ENCODE peak calls at places on chromosome 6, in ten cellular contexts. One of them, this sample, is unnamed.

GRCh38 chr6:56851541-56852248 is 103.2 kb upstream of the BEND6 start:
- DNase-seq in stimulated activated CD4-positive, alpha-beta T cell treated with anti-CD3 and anti-CD28 coated beads, Interleukin-1b, Interleukin-23, amount 100 ng/mL, for 24 hours: no peak
- DNase-seq in omental fat pad: no peak
- DNase-seq in GM23248: peak
- DNase-seq in ovary: peak
- DNase-seq in brain microvascular endothelial cell: peak
- DNase-seq in effector CD4-positive, alpha-beta T cell: no peak
- DNase-seq in EL: peak
- DNase-seq in choroid plexus epithelial cell: peak
- DNase-seq in WTC11: peak
- DNase-seq in this sample: no peak

GRCh38 chr6:168075787-168076202 is 3.2 kb downstream of the FRMD1 start:
- DNase-seq in stimulated activated CD4-positive, alpha-beta T cell treated with anti-CD3 and anti-CD28 coated beads, Interleukin-1b, Interleukin-23, amount 100 ng/mL, for 24 hours: no peak
- DNase-seq in omental fat pad: no peak
- DNase-seq in GM23248: no peak
- DNase-seq in ovary: no peak
- DNase-seq in brain microvascular endothelial cell: no peak
- DNase-seq in effector CD4-positive, alpha-beta T cell: no peak
- DNase-seq in EL: no peak
- DNase-seq in choroid plexus epithelial cell: no peak
- DNase-seq in WTC11: no peak
- DNase-seq in this sample: no peak

GRCh38 chr6:29986199-29986598 is 43.9 kb downstream of the HLA-A start:
- DNase-seq in stimulated activated CD4-positive, alpha-beta T cell treated with anti-CD3 and anti-CD28 coated beads, Interleukin-1b, Interleukin-23, amount 100 ng/mL, for 24 hours: no peak
- DNase-seq in omental fat pad: no peak
- DNase-seq in GM23248: no peak
- DNase-seq in ovary: no peak
- DNase-seq in brain microvascular endothelial cell: no peak
- DNase-seq in effector CD4-positive, alpha-beta T cell: no peak
- DNase-seq in EL: no peak
- DNase-seq in choroid plexus epithelial cell: no peak
- DNase-seq in WTC11: no peak
- DNase-seq in this sample: no peak

GRCh38 chr6:42788671-42789070 is 6.8 kb downstream of the BICRAL start:
- DNase-seq in stimulated activated CD4-positive, alpha-beta T cell treated with anti-CD3 and anti-CD28 coated beads, Interleukin-1b, Interleukin-23, amount 100 ng/mL, for 24 hours: no peak
- DNase-seq in omental fat pad: no peak
- DNase-seq in GM23248: no peak
- DNase-seq in ovary: no peak
- DNase-seq in brain microvascular endothelial cell: no peak
- DNase-seq in effector CD4-positive, alpha-beta T cell: no peak
- DNase-seq in EL: no peak
- DNase-seq in choroid plexus epithelial cell: no peak
- DNase-seq in WTC11: no peak
- DNase-seq in this sample: no peak

GRCh38 chr6:113361014-113361645 is 496.0 kb upstream of the MARCKS start:
- DNase-seq in stimulated activated CD4-positive, alpha-beta T cell treated with anti-CD3 and anti-CD28 coated beads, Interleukin-1b, Interleukin-23, amount 100 ng/mL, for 24 hours: no peak
- DNase-seq in omental fat pad: no peak
- DNase-seq in GM23248: peak
- DNase-seq in ovary: no peak
- DNase-seq in brain microvascular endothelial cell: peak
- DNase-seq in effector CD4-positive, alpha-beta T cell: no peak
- DNase-seq in EL: peak
- DNase-seq in choroid plexus epithelial cell: peak
- DNase-seq in WTC11: no peak
- DNase-seq in this sample: peak

GRCh38 chr6:109360281-109360680 is 22.0 kb downstream of the CD164 start:
- DNase-seq in stimulated activated CD4-positive, alpha-beta T cell treated with anti-CD3 and anti-CD28 coated beads, Interleukin-1b, Interleukin-23, amount 100 ng/mL, for 24 hours: no peak
- DNase-seq in omental fat pad: no peak
- DNase-seq in GM23248: no peak
- DNase-seq in ovary: no peak
- DNase-seq in brain microvascular endothelial cell: no peak
- DNase-seq in effector CD4-positive, alpha-beta T cell: no peak
- DNase-seq in EL: no peak
- DNase-seq in choroid plexus epithelial cell: no peak
- DNase-seq in WTC11: no peak
- DNase-seq in this sample: no peak

GRCh38 chr6:9482030-9482731 is 932.7 kb downstream of the TFAP2A start:
- DNase-seq in stimulated activated CD4-positive, alpha-beta T cell treated with anti-CD3 and anti-CD28 coated beads, Interleukin-1b, Interleukin-23, amount 100 ng/mL, for 24 hours: no peak
- DNase-seq in omental fat pad: no peak
- DNase-seq in GM23248: peak
- DNase-seq in ovary: no peak
- DNase-seq in brain microvascular endothelial cell: peak
- DNase-seq in effector CD4-positive, alpha-beta T cell: no peak
- DNase-seq in EL: peak
- DNase-seq in choroid plexus epithelial cell: peak
- DNase-seq in WTC11: no peak
- DNase-seq in this sample: peak

GRCh38 chr6:135905604-135906300 is 54.3 kb downstream of the PDE7B start:
- DNase-seq in stimulated activated CD4-positive, alpha-beta T cell treated with anti-CD3 and anti-CD28 coated beads, Interleukin-1b, Interleukin-23, amount 100 ng/mL, for 24 hours: no peak
- DNase-seq in omental fat pad: no peak
- DNase-seq in GM23248: no peak
- DNase-seq in ovary: no peak
- DNase-seq in brain microvascular endothelial cell: no peak
- DNase-seq in effector CD4-positive, alpha-beta T cell: no peak
- DNase-seq in EL: no peak
- DNase-seq in choroid plexus epithelial cell: no peak
- DNase-seq in WTC11: no peak
- DNase-seq in this sample: no peak

GRCh38 chr6:7129360-7129759 is 21.6 kb downstream of the RREB1 start:
- DNase-seq in stimulated activated CD4-positive, alpha-beta T cell treated with anti-CD3 and anti-CD28 coated beads, Interleukin-1b, Interleukin-23, amount 100 ng/mL, for 24 hours: no peak
- DNase-seq in omental fat pad: no peak
- DNase-seq in GM23248: no peak
- DNase-seq in ovary: no peak
- DNase-seq in brain microvascular endothelial cell: no peak
- DNase-seq in effector CD4-positive, alpha-beta T cell: no peak
- DNase-seq in EL: no peak
- DNase-seq in choroid plexus epithelial cell: no peak
- DNase-seq in WTC11: no peak
- DNase-seq in this sample: no peak

GRCh38 chr6:132259070-132259469 is 142.2 kb downstream of the MOXD1 start:
- DNase-seq in stimulated activated CD4-positive, alpha-beta T cell treated with anti-CD3 and anti-CD28 coated beads, Interleukin-1b, Interleukin-23, amount 100 ng/mL, for 24 hours: no peak
- DNase-seq in omental fat pad: no peak
- DNase-seq in GM23248: peak
- DNase-seq in ovary: no peak
- DNase-seq in brain microvascular endothelial cell: peak
- DNase-seq in effector CD4-positive, alpha-beta T cell: no peak
- DNase-seq in EL: peak
- DNase-seq in choroid plexus epithelial cell: peak
- DNase-seq in WTC11: no peak
- DNase-seq in this sample: no peak

GRCh38 chr6:143196525-143197225 is 136.0 kb downstream of the AIG1 start:
- DNase-seq in stimulated activated CD4-positive, alpha-beta T cell treated with anti-CD3 and anti-CD28 coated beads, Interleukin-1b, Interleukin-23, amount 100 ng/mL, for 24 hours: no peak
- DNase-seq in omental fat pad: no peak
- DNase-seq in GM23248: peak
- DNase-seq in ovary: no peak
- DNase-seq in brain microvascular endothelial cell: peak
- DNase-seq in effector CD4-positive, alpha-beta T cell: no peak
- DNase-seq in EL: peak
- DNase-seq in choroid plexus epithelial cell: no peak
- DNase-seq in WTC11: no peak
- DNase-seq in this sample: no peak

GRCh38 chr6:35776364-35777215 is at the start of gene CLPSL2:
- DNase-seq in stimulated activated CD4-positive, alpha-beta T cell treated with anti-CD3 and anti-CD28 coated beads, Interleukin-1b, Interleukin-23, amount 100 ng/mL, for 24 hours: no peak
- DNase-seq in omental fat pad: no peak
- DNase-seq in GM23248: peak
- DNase-seq in ovary: no peak
- DNase-seq in brain microvascular endothelial cell: no peak
- DNase-seq in effector CD4-positive, alpha-beta T cell: no peak
- DNase-seq in EL: peak
- DNase-seq in choroid plexus epithelial cell: no peak
- DNase-seq in WTC11: peak
- DNase-seq in this sample: no peak

GRCh38 chr6:37130704-37131103 is 39.2 kb upstream of the PIM1 start:
- DNase-seq in stimulated activated CD4-positive, alpha-beta T cell treated with anti-CD3 and anti-CD28 coated beads, Interleukin-1b, Interleukin-23, amount 100 ng/mL, for 24 hours: no peak
- DNase-seq in omental fat pad: peak
- DNase-seq in GM23248: peak
- DNase-seq in ovary: no peak
- DNase-seq in brain microvascular endothelial cell: peak
- DNase-seq in effector CD4-positive, alpha-beta T cell: no peak
- DNase-seq in EL: peak
- DNase-seq in choroid plexus epithelial cell: no peak
- DNase-seq in WTC11: no peak
- DNase-seq in this sample: no peak

GRCh38 chr6:20208687-20209378 is 3.4 kb downstream of the MBOAT1 start:
- DNase-seq in stimulated activated CD4-positive, alpha-beta T cell treated with anti-CD3 and anti-CD28 coated beads, Interleukin-1b, Interleukin-23, amount 100 ng/mL, for 24 hours: no peak
- DNase-seq in omental fat pad: no peak
- DNase-seq in GM23248: no peak
- DNase-seq in ovary: no peak
- DNase-seq in brain microvascular endothelial cell: no peak
- DNase-seq in effector CD4-positive, alpha-beta T cell: no peak
- DNase-seq in EL: no peak
- DNase-seq in choroid plexus epithelial cell: peak
- DNase-seq in WTC11: no peak
- DNase-seq in this sample: no peak

GRCh38 chr6:148758492-148758891 is 11.7 kb downstream of the UST start:
- DNase-seq in stimulated activated CD4-positive, alpha-beta T cell treated with anti-CD3 and anti-CD28 coated beads, Interleukin-1b, Interleukin-23, amount 100 ng/mL, for 24 hours: no peak
- DNase-seq in omental fat pad: no peak
- DNase-seq in GM23248: no peak
- DNase-seq in ovary: no peak
- DNase-seq in brain microvascular endothelial cell: no peak
- DNase-seq in effector CD4-positive, alpha-beta T cell: no peak
- DNase-seq in EL: no peak
- DNase-seq in choroid plexus epithelial cell: no peak
- DNase-seq in WTC11: no peak
- DNase-seq in this sample: peak

GRCh38 chr6:21610376-21610775 is 16.8 kb downstream of the SOX4 start:
- DNase-seq in stimulated activated CD4-positive, alpha-beta T cell treated with anti-CD3 and anti-CD28 coated beads, Interleukin-1b, Interleukin-23, amount 100 ng/mL, for 24 hours: no peak
- DNase-seq in omental fat pad: no peak
- DNase-seq in GM23248: no peak
- DNase-seq in ovary: no peak
- DNase-seq in brain microvascular endothelial cell: no peak
- DNase-seq in effector CD4-positive, alpha-beta T cell: no peak
- DNase-seq in EL: no peak
- DNase-seq in choroid plexus epithelial cell: no peak
- DNase-seq in WTC11: no peak
- DNase-seq in this sample: no peak

GRCh38 chr6:54988576-54988975 is 142.0 kb downstream of the FAM83B start:
- DNase-seq in stimulated activated CD4-positive, alpha-beta T cell treated with anti-CD3 and anti-CD28 coated beads, Interleukin-1b, Interleukin-23, amount 100 ng/mL, for 24 hours: no peak
- DNase-seq in omental fat pad: no peak
- DNase-seq in GM23248: no peak
- DNase-seq in ovary: no peak
- DNase-seq in brain microvascular endothelial cell: no peak
- DNase-seq in effector CD4-positive, alpha-beta T cell: no peak
- DNase-seq in EL: peak
- DNase-seq in choroid plexus epithelial cell: peak
- DNase-seq in WTC11: no peak
- DNase-seq in this sample: no peak

GRCh38 chr6:129340983-129341382 is 369.0 kb downstream of the ARHGAP18 start:
- DNase-seq in stimulated activated CD4-positive, alpha-beta T cell treated with anti-CD3 and anti-CD28 coated beads, Interleukin-1b, Interleukin-23, amount 100 ng/mL, for 24 hours: no peak
- DNase-seq in omental fat pad: no peak
- DNase-seq in GM23248: peak
- DNase-seq in ovary: no peak
- DNase-seq in brain microvascular endothelial cell: peak
- DNase-seq in effector CD4-positive, alpha-beta T cell: no peak
- DNase-seq in EL: peak
- DNase-seq in choroid plexus epithelial cell: peak
- DNase-seq in WTC11: no peak
- DNase-seq in this sample: no peak

GRCh38 chr6:118639054-118639964 is 12.1 kb downstream of the CEP85L start:
- DNase-seq in stimulated activated CD4-positive, alpha-beta T cell treated with anti-CD3 and anti-CD28 coated beads, Interleukin-1b, Interleukin-23, amount 100 ng/mL, for 24 hours: no peak
- DNase-seq in omental fat pad: no peak
- DNase-seq in GM23248: no peak
- DNase-seq in ovary: no peak
- DNase-seq in brain microvascular endothelial cell: no peak
- DNase-seq in effector CD4-positive, alpha-beta T cell: no peak
- DNase-seq in EL: no peak
- DNase-seq in choroid plexus epithelial cell: no peak
- DNase-seq in WTC11: no peak
- DNase-seq in this sample: no peak

GRCh38 chr6:129901910-129902309 is 40.8 kb upstream of the TMEM244 start:
- DNase-seq in stimulated activated CD4-positive, alpha-beta T cell treated with anti-CD3 and anti-CD28 coated beads, Interleukin-1b, Interleukin-23, amount 100 ng/mL, for 24 hours: no peak
- DNase-seq in omental fat pad: no peak
- DNase-seq in GM23248: peak
- DNase-seq in ovary: no peak
- DNase-seq in brain microvascular endothelial cell: peak
- DNase-seq in effector CD4-positive, alpha-beta T cell: no peak
- DNase-seq in EL: no peak
- DNase-seq in choroid plexus epithelial cell: peak
- DNase-seq in WTC11: no peak
- DNase-seq in this sample: no peak

GRCh38 chr6:135251964-135252429 is 70.9 kb downstream of the MYB start:
- DNase-seq in stimulated activated CD4-positive, alpha-beta T cell treated with anti-CD3 and anti-CD28 coated beads, Interleukin-1b, Interleukin-23, amount 100 ng/mL, for 24 hours: no peak
- DNase-seq in omental fat pad: no peak
- DNase-seq in GM23248: peak
- DNase-seq in ovary: no peak
- DNase-seq in brain microvascular endothelial cell: peak
- DNase-seq in effector CD4-positive, alpha-beta T cell: no peak
- DNase-seq in EL: peak
- DNase-seq in choroid plexus epithelial cell: peak
- DNase-seq in WTC11: no peak
- DNase-seq in this sample: no peak

GRCh38 chr6:18210707-18211106 is 53.6 kb downstream of the DEK start:
- DNase-seq in stimulated activated CD4-positive, alpha-beta T cell treated with anti-CD3 and anti-CD28 coated beads, Interleukin-1b, Interleukin-23, amount 100 ng/mL, for 24 hours: no peak
- DNase-seq in omental fat pad: no peak
- DNase-seq in GM23248: no peak
- DNase-seq in ovary: no peak
- DNase-seq in brain microvascular endothelial cell: no peak
- DNase-seq in effector CD4-positive, alpha-beta T cell: no peak
- DNase-seq in EL: no peak
- DNase-seq in choroid plexus epithelial cell: no peak
- DNase-seq in WTC11: no peak
- DNase-seq in this sample: no peak

GRCh38 chr6:26455357-26455970 is 2.3 kb upstream of the BTN2A1 start:
- DNase-seq in stimulated activated CD4-positive, alpha-beta T cell treated with anti-CD3 and anti-CD28 coated beads, Interleukin-1b, Interleukin-23, amount 100 ng/mL, for 24 hours: no peak
- DNase-seq in omental fat pad: no peak
- DNase-seq in GM23248: peak
- DNase-seq in ovary: no peak
- DNase-seq in brain microvascular endothelial cell: no peak
- DNase-seq in effector CD4-positive, alpha-beta T cell: no peak
- DNase-seq in EL: no peak
- DNase-seq in choroid plexus epithelial cell: peak
- DNase-seq in WTC11: no peak
- DNase-seq in this sample: no peak

GRCh38 chr6:151385177-151385576 is 6.2 kb downstream of the ZBTB2 start:
- DNase-seq in stimulated activated CD4-positive, alpha-beta T cell treated with anti-CD3 and anti-CD28 coated beads, Interleukin-1b, Interleukin-23, amount 100 ng/mL, for 24 hours: no peak
- DNase-seq in omental fat pad: no peak
- DNase-seq in GM23248: no peak
- DNase-seq in ovary: no peak
- DNase-seq in brain microvascular endothelial cell: no peak
- DNase-seq in effector CD4-positive, alpha-beta T cell: no peak
- DNase-seq in EL: no peak
- DNase-seq in choroid plexus epithelial cell: no peak
- DNase-seq in WTC11: no peak
- DNase-seq in this sample: no peak

GRCh38 chr6:39254999-39255535 is 25.8 kb upstream of the KCNK5 start:
- DNase-seq in stimulated activated CD4-positive, alpha-beta T cell treated with anti-CD3 and anti-CD28 coated beads, Interleukin-1b, Interleukin-23, amount 100 ng/mL, for 24 hours: no peak
- DNase-seq in omental fat pad: no peak
- DNase-seq in GM23248: no peak
- DNase-seq in ovary: no peak
- DNase-seq in brain microvascular endothelial cell: no peak
- DNase-seq in effector CD4-positive, alpha-beta T cell: no peak
- DNase-seq in EL: no peak
- DNase-seq in choroid plexus epithelial cell: no peak
- DNase-seq in WTC11: no peak
- DNase-seq in this sample: no peak

GRCh38 chr6:99905209-99906106 is 88.6 kb downstream of the MCHR2 start:
- DNase-seq in stimulated activated CD4-positive, alpha-beta T cell treated with anti-CD3 and anti-CD28 coated beads, Interleukin-1b, Interleukin-23, amount 100 ng/mL, for 24 hours: no peak
- DNase-seq in omental fat pad: no peak
- DNase-seq in GM23248: peak
- DNase-seq in ovary: no peak
- DNase-seq in brain microvascular endothelial cell: peak
- DNase-seq in effector CD4-positive, alpha-beta T cell: no peak
- DNase-seq in EL: peak
- DNase-seq in choroid plexus epithelial cell: peak
- DNase-seq in WTC11: no peak
- DNase-seq in this sample: peak

GRCh38 chr6:90445533-90446108 is 141.3 kb downstream of the MAP3K7 start:
- DNase-seq in stimulated activated CD4-positive, alpha-beta T cell treated with anti-CD3 and anti-CD28 coated beads, Interleukin-1b, Interleukin-23, amount 100 ng/mL, for 24 hours: no peak
- DNase-seq in omental fat pad: no peak
- DNase-seq in GM23248: no peak
- DNase-seq in ovary: no peak
- DNase-seq in brain microvascular endothelial cell: no peak
- DNase-seq in effector CD4-positive, alpha-beta T cell: no peak
- DNase-seq in EL: no peak
- DNase-seq in choroid plexus epithelial cell: no peak
- DNase-seq in WTC11: no peak
- DNase-seq in this sample: no peak

GRCh38 chr6:157143171-157143884 is 180.0 kb downstream of the TMEM242 start:
- DNase-seq in stimulated activated CD4-positive, alpha-beta T cell treated with anti-CD3 and anti-CD28 coated beads, Interleukin-1b, Interleukin-23, amount 100 ng/mL, for 24 hours: no peak
- DNase-seq in omental fat pad: no peak
- DNase-seq in GM23248: peak
- DNase-seq in ovary: no peak
- DNase-seq in brain microvascular endothelial cell: peak
- DNase-seq in effector CD4-positive, alpha-beta T cell: no peak
- DNase-seq in EL: peak
- DNase-seq in choroid plexus epithelial cell: peak
- DNase-seq in WTC11: no peak
- DNase-seq in this sample: no peak